ENCODE peak calls at places on chromosomes 16 and 17, in six cellular contexts. D, E, J, Q, F and C are unnamed samples.

GRCh38 chr17:56185905-56186783 is 32.9 kb downstream of the ANKFN1 start:
- DNase-seq in D (no peak), E (no peak), J (no peak), Q (no peak), F (no peak), C (no peak)

GRCh38 chr17:39169101-39169500 is 3.1 kb upstream of the ARL5C start:
- DNase-seq in D (no peak), E (no peak), J (no peak), Q (no peak), F (no peak), C (no peak)

GRCh38 chr17:44928950-44929720 is 13.8 kb upstream of the GFAP start:
- DNase-seq in D (no peak), E (no peak), J (no peak), Q (no peak), F (no peak), C (no peak)

GRCh38 chr17:32943647-32944191 is 15.8 kb downstream of the TMEM98 start:
- DNase-seq in D (no peak), E (no peak), J (peak), Q (no peak), F (no peak), C (no peak)

GRCh38 chr17:16443390-16444257 is 28.3 kb downstream of the TRPV2 start:
- DNase-seq in D (no peak), E (no peak), J (no peak), Q (no peak), F (no peak), C (no peak)

GRCh38 chr16:75279277-75279676 is 27.9 kb upstream of the BCAR1 start:
- DNase-seq in D (no peak), E (peak), J (no peak), Q (no peak), F (no peak), C (no peak)

GRCh38 chr16:49269231-49269630 is 12.4 kb downstream of the CBLN1 start:
- DNase-seq in D (no peak), E (no peak), J (no peak), Q (no peak), F (no peak), C (no peak)

GRCh38 chr17:4327638-4328037 is 38.8 kb downstream of the UBE2G1 start:
- DNase-seq in D (no peak), E (no peak), J (no peak), Q (no peak), F (no peak), C (no peak)

GRCh38 chr17:27396045-27396444 is 60.2 kb upstream of the KSR1 start:
- DNase-seq in D (no peak), E (no peak), J (no peak), Q (no peak), F (no peak), C (no peak)

GRCh38 chr17:61130320-61130719 is 269.3 kb upstream of the TBX2 start:
- DNase-seq in D (no peak), E (no peak), J (no peak), Q (no peak), F (no peak), C (no peak)

GRCh38 chr16:85187002-85187401 is 74.7 kb upstream of the CIBAR2 start:
- DNase-seq in D (no peak), E (no peak), J (peak), Q (no peak), F (no peak), C (peak)

GRCh38 chr16:30700491-30700890 is 1.5 kb downstream of the SRCAP start:
- DNase-seq in D (no peak), E (no peak), J (peak), Q (no peak), F (no peak), C (no peak)

GRCh38 chr17:68963958-68964357 is 8.8 kb upstream of the ABCA8 start:
- DNase-seq in D (no peak), E (no peak), J (no peak), Q (no peak), F (no peak), C (no peak)

GRCh38 chr17:67044940-67045339 is 586 bp downstream of the CACNG1 start:
- DNase-seq in D (no peak), E (no peak), J (no peak), Q (no peak), F (no peak), C (no peak)

GRCh38 chr16:71852561-71852960 is 6.8 kb downstream of the ATXN1L start:
- DNase-seq in D (no peak), E (no peak), J (no peak), Q (no peak), F (no peak), C (no peak)

GRCh38 chr16:49471038-49471727 is 97.6 kb downstream of the C16orf78 start:
- DNase-seq in D (no peak), E (no peak), J (no peak), Q (no peak), F (no peak), C (peak)

GRCh38 chr17:9843152-9844010 is 17.7 kb downstream of the GLP2R start:
- DNase-seq in D (no peak), E (no peak), J (no peak), Q (no peak), F (no peak), C (no peak)

GRCh38 chr17:72732893-72733618 is 359.4 kb downstream of the SLC39A11 start:
- DNase-seq in D (no peak), E (no peak), J (no peak), Q (no peak), F (no peak), C (no peak)

GRCh38 chr17:27322026-27322425 is 28.1 kb downstream of the WSB1 start:
- DNase-seq in D (no peak), E (no peak), J (no peak), Q (no peak), F (no peak), C (no peak)

GRCh38 chr17:14918540-14918939 is 346.6 kb downstream of the PMP22 start:
- DNase-seq in D (no peak), E (no peak), J (no peak), Q (no peak), F (no peak), C (no peak)

GRCh38 chr16:23155445-23156049 is 6.3 kb upstream of the USP31 start:
- DNase-seq in D (no peak), E (no peak), J (no peak), Q (peak), F (no peak), C (peak)

GRCh38 chr16:52570495-52571091 is 23.6 kb upstream of the TOX3 start:
- DNase-seq in D (no peak), E (no peak), J (no peak), Q (no peak), F (no peak), C (no peak)